ENCODE peak calls at places on chromosomes 2 and 18, in six cellular contexts. H is AG04450, T is upper lobe of left lung, Z is ovary, V is fibroblast of mammary gland, P is astrocyte of the spinal cord. S is an unnamed sample.

GRCh38 chr2:2528801-2529200 is 197.7 kb upstream of the MYT1L start:
- DNase-seq in H (no peak), T (no peak), Z (no peak), V (no peak), P (no peak), S (no peak)

GRCh38 chr18:51068111-51068510 is 38.1 kb downstream of the SMAD4 start:
- DNase-seq in H (no peak), T (no peak), Z (no peak), V (peak; percentile 41), P (peak; percentile 64), S (no peak)

GRCh38 chr18:46607926-46608325 is 49.1 kb downstream of the LOXHD1 start:
- DNase-seq in H (no peak), T (no peak), Z (no peak), V (no peak), P (no peak), S (no peak)

GRCh38 chr2:233919938-233920337 is 2.8 kb downstream of the TRPM8 start:
- DNase-seq in H (no peak), T (no peak), Z (no peak), V (peak; percentile 47), P (peak; percentile 54), S (no peak)

GRCh38 chr2:84537251-84537650 is 21.0 kb downstream of the DNAH6 start:
- DNase-seq in H (no peak), T (no peak), Z (no peak), V (no peak), P (no peak), S (no peak)

GRCh38 chr18:477565-477964 is 22.9 kb downstream of the COLEC12 start:
- DNase-seq in H (no peak), T (peak; percentile 51), Z (no peak), V (no peak), P (no peak), S (no peak)

GRCh38 chr2:174013310-174013751 is 48.2 kb upstream of the SP3 start:
- DNase-seq in H (no peak), T (peak; percentile 32), Z (peak; percentile 74), V (peak; percentile 64), P (no peak), S (no peak)

GRCh38 chr2:16114836-16115235 is 174.5 kb downstream of the MYCN start:
- DNase-seq in H (no peak), T (no peak), Z (no peak), V (no peak), P (no peak), S (no peak)

GRCh38 chr2:207311316-207312005 is 145.7 kb upstream of the KLF7 start:
- DNase-seq in H (peak; percentile 93), T (peak; percentile 76), Z (no peak), V (peak; percentile 100), P (peak; percentile 95), S (no peak)

GRCh38 chr2:137238065-137238464 is 472.7 kb downstream of the THSD7B start:
- DNase-seq in H (no peak), T (peak; percentile 44), Z (no peak), V (no peak), P (no peak), S (no peak)

GRCh38 chr2:105409717-105410116 is 10.9 kb upstream of the FHL2 start:
- DNase-seq in H (peak; percentile 66), T (no peak), Z (peak; percentile 91), V (peak; percentile 95), P (peak; percentile 92), S (no peak)

GRCh38 chr18:77547757-77548156 is 298.1 kb downstream of the GALR1 start:
- DNase-seq in H (no peak), T (no peak), Z (no peak), V (no peak), P (no peak), S (no peak)

GRCh38 chr2:65227035-65227470 is 578 bp upstream of the ACTR2 start:
- DNase-seq in H (no peak), T (peak; percentile 49), Z (no peak), V (peak; percentile 30), P (no peak), S (no peak)

GRCh38 chr2:33094303-33094702 is 147.6 kb downstream of the LTBP1 start:
- DNase-seq in H (no peak), T (no peak), Z (no peak), V (no peak), P (no peak), S (no peak)

GRCh38 chr2:73034661-73035374 is 36.7 kb downstream of the SFXN5 start:
- DNase-seq in H (no peak), T (peak; percentile 57), Z (no peak), V (no peak), P (no peak), S (no peak)

GRCh38 chr18:54690198-54690597 is 99.2 kb downstream of the DYNAP start:
- DNase-seq in H (no peak), T (no peak), Z (no peak), V (peak; percentile 82), P (peak; percentile 54), S (no peak)

GRCh38 chr2:234074751-234075520 is 24.4 kb downstream of the SPP2 start:
- DNase-seq in H (no peak), T (no peak), Z (no peak), V (peak; percentile 33), P (no peak), S (no peak)

GRCh38 chr2:64263315-64263714 is 119.1 kb upstream of the PELI1 start:
- DNase-seq in H (peak; percentile 56), T (no peak), Z (no peak), V (peak; percentile 93), P (peak; percentile 90), S (no peak)

GRCh38 chr2:217902281-217903141 is 100.3 kb downstream of the TNS1 start:
- DNase-seq in H (no peak), T (peak; percentile 92), Z (peak; percentile 83), V (peak; percentile 71), P (peak; percentile 47), S (no peak)

GRCh38 chr2:190277234-190278112 is 42.2 kb downstream of the HIBCH start:
- DNase-seq in H (no peak), T (no peak), Z (no peak), V (peak; percentile 78), P (peak; percentile 70), S (no peak)
- TF ChIP-seq CTCF in H (peak; percentile 63), T (peak; percentile 16), Z (no peak), V (peak; percentile 59), P (peak; percentile 51), S (peak; percentile 72)

GRCh38 chr2:69272803-69273471 is 114.1 kb downstream of the GFPT1 start:
- DNase-seq in H (no peak), T (peak; percentile 28), Z (no peak), V (no peak), P (peak; percentile 38), S (no peak)
- TF ChIP-seq CTCF in H (no peak), T (no peak), Z (no peak), V (no peak), P (no peak), S (no peak)

DNA sequence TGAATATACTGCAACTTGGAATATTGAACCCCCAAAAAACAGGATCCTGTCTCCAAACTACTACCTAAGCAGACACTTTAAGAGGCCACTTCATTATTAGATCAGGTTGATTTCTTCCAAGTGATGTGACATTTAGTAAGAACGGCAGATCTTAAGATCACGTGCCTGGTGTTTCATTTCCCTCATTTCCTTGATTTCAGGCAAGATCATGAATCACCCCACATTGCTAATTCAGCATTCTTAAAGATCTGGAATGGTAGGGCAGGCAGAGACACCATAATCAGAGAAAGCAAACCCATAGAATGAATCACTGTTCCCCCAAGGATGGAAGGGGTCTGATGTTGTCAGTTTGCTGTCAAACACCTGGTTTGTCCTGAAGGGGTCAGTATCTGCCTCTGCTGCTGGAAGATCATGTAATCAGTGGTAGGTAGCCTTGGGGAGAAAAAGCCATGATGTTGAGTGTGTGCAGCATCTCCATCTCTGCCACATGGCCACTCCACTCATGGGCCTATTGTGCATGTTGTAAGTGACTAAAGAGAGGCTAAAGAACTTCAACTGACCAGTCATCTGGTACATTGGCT is 133.9 kb downstream of the ARHGAP15 start:
- DNase-seq in H (no peak), T (no peak), Z (no peak), V (peak; percentile 15), P (no peak), S (no peak)
- TF ChIP-seq CTCF in H (no peak), T (no peak), Z (no peak), V (peak; percentile 30), P (peak; percentile 4), S (no peak)

GRCh38 chr2:230811508-230811907 is 53.2 kb upstream of the ITM2C start:
- DNase-seq in H (no peak), T (no peak), Z (no peak), V (peak; percentile 74), P (no peak), S (no peak)

GRCh38 chr2:230819433-230819832 is 45.3 kb upstream of the ITM2C start:
- DNase-seq in H (no peak), T (no peak), Z (no peak), V (no peak), P (no peak), S (no peak)

GRCh38 chr2:230812041-230812440 is 52.7 kb upstream of the ITM2C start:
- DNase-seq in H (no peak), T (no peak), Z (no peak), V (no peak), P (no peak), S (no peak)

GRCh38 chr2:230816735-230817134 is 48.0 kb upstream of the ITM2C start:
- DNase-seq in H (no peak), T (no peak), Z (no peak), V (no peak), P (no peak), S (no peak)

DNA sequence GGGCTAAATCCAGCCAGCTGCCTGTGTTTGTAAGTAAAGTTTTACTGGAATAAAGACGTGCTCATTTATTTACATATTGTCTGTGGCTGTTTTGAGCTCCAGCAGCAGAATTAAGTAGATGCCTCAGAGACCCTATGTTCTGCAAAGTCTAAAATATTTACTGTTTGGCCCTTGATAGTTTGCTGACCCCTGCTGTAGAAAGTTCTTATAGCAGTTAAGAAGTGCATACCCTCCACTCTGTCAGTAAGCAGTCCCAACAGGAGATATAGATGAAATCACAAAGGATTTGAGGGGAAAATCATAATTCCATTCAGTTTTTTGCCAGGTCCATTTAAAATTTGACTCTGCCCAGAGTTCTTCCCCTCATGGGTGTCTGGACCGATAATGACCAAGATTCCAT is 50.1 kb upstream of the ITM2C start:
- DNase-seq in H (peak; percentile 15), T (no peak), Z (no peak), V (peak; percentile 36), P (peak; percentile 38), S (no peak)
- TF ChIP-seq CTCF in H (peak; percentile 70), T (no peak), Z (no peak), V (peak; percentile 51), P (peak; percentile 56), S (peak; percentile 59)

GRCh38 chr18:43661570-43661969 is 384.3 kb upstream of the SYT4 start:
- DNase-seq in H (peak; percentile 55), T (no peak), Z (no peak), V (peak; percentile 88), P (peak; percentile 82), S (no peak)
- TF ChIP-seq CTCF in H (peak; percentile 67), T (no peak), Z (no peak), V (peak; percentile 59), P (peak; percentile 65), S (peak; percentile 57)

S was measured in type B pancreatic cell.